ENCODE peak calls at places on chromosomes 1 and 21, in five cellular contexts. P, J, U, G and Z are unnamed samples.

GRCh38 chr1:221972262-221973235 is 230.7 kb upstream of the DUSP10 start:
- DNase-seq in P (no peak), J (no peak), U (no peak), G (no peak), Z (no peak)

GRCh38 chr1:11178021-11179015 is 10.8 kb upstream of the ANGPTL7 start:
- DNase-seq in P (no peak), J (no peak), U (no peak), G (no peak), Z (no peak)

GRCh38 chr21:41932576-41933258 is 21.1 kb downstream of the C2CD2 start:
- DNase-seq in P (peak), J (no peak), U (no peak), G (no peak), Z (peak)

GRCh38 chr1:181541947-181542346 is 58.6 kb downstream of the CACNA1E start:
- DNase-seq in P (no peak), J (no peak), U (no peak), G (no peak), Z (no peak)

GRCh38 chr1:78003882-78004718 is 639 bp upstream of the DNAJB4 start:
- DNase-seq in P (no peak), J (peak), U (no peak), G (no peak), Z (peak)

GRCh38 chr1:239993333-239993732 is 98.3 kb upstream of the FMN2 start:
- DNase-seq in P (no peak), J (no peak), U (no peak), G (no peak), Z (no peak)

GRCh38 chr1:78340006-78340405 is 150.8 kb upstream of the PTGFR start:
- DNase-seq in P (peak), J (no peak), U (no peak), G (no peak), Z (no peak)

GRCh38 chr1:176904057-176904815 is 260.3 kb downstream of the ASTN1 start:
- DNase-seq in P (no peak), J (no peak), U (no peak), G (no peak), Z (no peak)

GRCh38 chr1:219132939-219133338 is 40.7 kb upstream of the LYPLAL1 start:
- DNase-seq in P (no peak), J (no peak), U (no peak), G (no peak), Z (no peak)

GRCh38 chr21:16536661-16537359 is 807.0 kb downstream of the USP25 start:
- DNase-seq in P (no peak), J (no peak), U (no peak), G (no peak), Z (no peak)

GRCh38 chr1:162070825-162071224 is 1.3 kb downstream of the NOS1AP start:
- DNase-seq in P (no peak), J (no peak), U (no peak), G (no peak), Z (no peak)

GRCh38 chr1:162070094-162070748 is 730 bp downstream of the NOS1AP start:
- DNase-seq in P (no peak), J (no peak), U (no peak), G (no peak), Z (peak)

GRCh38 chr1:162072770-162073169 is 3.3 kb downstream of the NOS1AP start:
- DNase-seq in P (no peak), J (no peak), U (no peak), G (no peak), Z (no peak)

GRCh38 chr1:162065016-162065415 is 4.5 kb upstream of the NOS1AP start:
- DNase-seq in P (no peak), J (no peak), U (no peak), G (no peak), Z (no peak)

DNA sequence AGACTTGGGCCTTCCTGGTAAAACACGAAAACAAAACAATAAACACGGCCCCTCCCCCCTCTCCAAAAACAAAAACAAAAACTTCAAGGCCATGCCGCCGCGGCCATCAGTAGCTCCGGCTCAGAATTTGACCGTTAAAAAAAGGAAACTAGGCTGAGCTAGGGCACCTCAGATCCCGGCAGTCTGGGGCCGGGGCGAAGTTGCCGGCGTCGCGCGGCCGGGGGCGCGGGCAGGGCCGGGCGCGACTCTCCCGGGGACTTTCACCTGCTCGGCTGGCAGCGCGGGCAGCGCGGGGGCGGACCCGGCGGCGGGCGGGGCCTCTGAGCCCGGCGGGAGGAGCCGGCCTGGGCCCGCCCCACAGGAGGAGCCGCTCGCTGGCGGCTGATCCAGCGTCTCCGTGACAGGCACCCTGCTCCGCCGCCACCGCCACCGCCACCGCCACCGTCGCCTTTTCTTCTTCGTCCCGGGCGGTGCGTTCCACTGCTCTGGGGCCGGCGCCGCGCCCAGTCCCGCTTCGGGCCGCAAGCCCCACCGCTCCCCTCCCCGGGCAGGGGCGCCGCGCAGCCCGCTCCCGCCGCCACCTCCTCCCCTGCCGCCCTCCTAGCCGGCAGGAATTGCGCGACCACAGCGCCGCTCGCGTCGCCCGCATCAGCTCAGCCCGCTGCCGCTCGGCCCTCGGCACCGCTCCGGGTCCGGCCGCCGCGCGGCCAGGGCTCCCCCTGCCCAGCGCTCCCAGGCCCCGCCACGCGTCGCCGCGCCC is at the start of gene NOS1AP:
- DNase-seq in P (peak), J (peak), U (no peak), G (peak), Z (peak)
- TF ChIP-seq POLR2A in P (peak), J (peak), U (no peak), G (no peak), Z (no peak)

DNA sequence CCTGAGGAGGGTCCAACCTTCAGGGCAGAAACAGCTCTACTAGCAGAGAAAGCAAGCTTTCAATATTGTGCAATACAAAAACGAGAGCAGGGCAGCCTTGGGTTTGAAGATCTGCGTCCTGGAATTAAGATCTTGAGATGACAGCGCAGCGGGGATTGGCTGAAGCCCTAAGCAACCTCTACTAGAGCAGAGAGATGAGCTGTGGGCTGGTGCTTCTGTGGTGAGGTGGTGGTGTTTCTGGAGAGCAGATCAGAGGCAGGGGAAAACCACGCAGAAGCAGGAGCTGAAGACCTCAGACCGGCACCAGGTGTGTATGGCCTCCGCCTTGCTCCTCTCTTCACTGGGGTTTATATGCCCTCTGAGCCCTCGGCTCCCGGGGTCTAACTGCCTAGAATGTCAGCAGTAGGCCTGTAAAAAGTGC is 12.5 kb downstream of the TRAF3IP3 start:
- DNase-seq in P (no peak), J (no peak), U (no peak), G (no peak), Z (no peak)
- TF ChIP-seq POLR2A in P (no peak), J (no peak), U (no peak), G (no peak), Z (no peak)

GRCh38 chr1:100894622-100895539 is at the start of gene EXTL2:
- DNase-seq in P (peak), J (peak), U (peak), G (peak), Z (peak)
- TF ChIP-seq POLR2A in P (peak), J (no peak), U (peak), G (no peak), Z (peak)

GRCh38 chr1:241642593-241642944 is 2.4 kb upstream of the CHML start:
- DNase-seq in P (no peak), J (no peak), U (no peak), G (no peak), Z (no peak)

GRCh38 chr1:241646201-241646600 is 5.9 kb upstream of the WDR64 start:
- DNase-seq in P (no peak), J (no peak), U (no peak), G (no peak), Z (no peak)

GRCh38 chr1:241647658-241648057 is 4.4 kb upstream of the WDR64 start:
- DNase-seq in P (no peak), J (no peak), U (no peak), G (no peak), Z (no peak)

GRCh38 chr1:241644259-241644658 is 4.1 kb upstream of the CHML start:
- DNase-seq in P (no peak), J (no peak), U (no peak), G (no peak), Z (no peak)

GRCh38 chr1:241645199-241645598 is 5.0 kb upstream of the CHML start:
- DNase-seq in P (no peak), J (no peak), U (no peak), G (no peak), Z (peak)
- TF ChIP-seq POLR2A in P (no peak), J (no peak), U (no peak), G (no peak), Z (no peak)

GRCh38 chr1:7266561-7266960 is 481.3 kb downstream of the CAMTA1 start:
- DNase-seq in P (no peak), J (no peak), U (no peak), G (peak), Z (no peak)
- TF ChIP-seq POLR2A in P (no peak), J (no peak), U (no peak), G (no peak), Z (no peak)

DNA sequence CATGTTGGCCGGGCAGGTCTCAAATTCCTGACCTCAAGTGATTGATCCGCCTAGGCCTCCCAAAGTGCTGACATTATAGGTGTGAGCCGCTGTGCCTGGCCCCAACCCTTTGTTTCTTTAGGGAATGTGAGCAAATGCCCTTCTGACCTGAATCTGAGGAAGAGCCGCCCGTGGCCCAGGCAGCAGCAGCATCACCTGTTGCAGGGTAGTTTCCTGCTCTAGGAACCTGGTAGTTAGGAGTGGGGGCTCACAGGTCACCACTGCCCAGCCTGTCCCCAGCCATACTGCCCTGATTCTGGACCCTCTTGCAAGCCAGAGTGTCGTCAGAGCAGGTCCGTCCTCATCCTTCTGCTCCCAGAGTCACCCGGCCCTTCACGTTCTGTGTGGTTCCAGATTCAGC is 13.0 kb downstream of the YBEY start:
- DNase-seq in P (no peak), J (no peak), U (no peak), G (no peak), Z (no peak)
- TF ChIP-seq POLR2A in P (no peak), J (no peak), U (no peak), G (no peak), Z (no peak)

GRCh38 chr1:185317886-185318310 is 855 bp upstream of the IVNS1ABP start:
- DNase-seq in P (peak), J (no peak), U (no peak), G (peak), Z (no peak)

GRCh38 chr1:185314416-185314815 is 2.6 kb downstream of the IVNS1ABP start:
- DNase-seq in P (no peak), J (no peak), U (no peak), G (no peak), Z (no peak)

GRCh38 chr1:185317034-185317885 is at the start of gene IVNS1ABP:
- DNase-seq in P (peak), J (peak), U (peak), G (peak), Z (peak)

GRCh38 chr1:185315364-185316108 is 1.5 kb downstream of the IVNS1ABP start:
- DNase-seq in P (no peak), J (no peak), U (no peak), G (no peak), Z (no peak)

GRCh38 chr1:185316163-185317033 is 645 bp downstream of the IVNS1ABP start:
- DNase-seq in P (peak), J (peak), U (peak), G (peak), Z (peak)
- TF ChIP-seq POLR2A in P (peak), J (peak), U (peak), G (no peak), Z (peak)

DNA sequence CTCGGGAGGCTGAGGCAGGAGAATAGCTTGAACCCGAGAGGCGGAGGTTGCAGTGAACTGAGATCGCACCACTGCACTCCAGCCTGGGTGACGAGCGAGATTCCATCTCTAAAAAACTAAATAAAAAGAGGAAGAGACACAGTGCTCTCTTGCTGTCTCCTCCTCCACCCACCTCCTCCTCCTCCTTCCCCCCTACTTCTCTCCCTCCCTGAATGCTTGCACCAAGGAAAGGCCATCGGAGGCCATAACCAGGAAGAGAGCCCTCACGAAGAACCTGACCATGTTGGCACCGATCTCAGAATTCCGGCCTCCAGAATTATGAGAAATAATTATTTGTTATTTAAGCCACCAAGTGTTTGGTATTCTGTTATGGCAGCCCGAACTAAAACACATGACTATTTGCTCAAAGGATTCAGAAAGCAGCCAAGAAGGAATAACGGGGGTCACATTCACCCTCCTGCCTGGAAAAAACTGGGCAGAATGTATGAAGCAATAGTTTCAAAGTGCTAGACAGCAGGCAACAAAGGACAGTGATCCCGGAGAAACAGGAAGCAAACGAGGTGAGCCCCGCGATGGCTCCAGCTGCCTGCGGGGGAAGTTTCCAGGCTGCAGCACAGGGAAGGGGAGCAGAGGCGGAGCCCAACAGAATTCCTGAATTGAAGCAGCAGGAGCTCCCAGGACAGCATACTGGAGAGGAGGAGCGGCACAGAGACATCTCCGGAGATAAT is 35.8 kb downstream of the LDLRAD1 start:
- DNase-seq in P (no peak), J (peak), U (peak), G (no peak), Z (peak)
- TF ChIP-seq POLR2A in P (no peak), J (no peak), U (no peak), G (no peak), Z (no peak)

GRCh38 chr1:55580845-55581332 is 365.7 kb upstream of the USP24 start:
- DNase-seq in P (peak), J (peak), U (no peak), G (no peak), Z (no peak)
- TF ChIP-seq POLR2A in P (no peak), J (no peak), U (no peak), G (no peak), Z (no peak)

GRCh38 chr1:40450491-40451237 is 388 bp downstream of the ZFP69B start:
- DNase-seq in P (peak), J (peak), U (no peak), G (peak), Z (peak)
- TF ChIP-seq POLR2A in P (peak), J (no peak), U (no peak), G (no peak), Z (no peak)